ENCODE peak calls at places on chromosomes 7 and 10, in five cellular contexts. L is lower lobe of right lung, O is type B pancreatic cell, R is IMR-90, T is hepatocyte. N is an unnamed sample.

GRCh38 chr10:33441561-33441960 is 107.1 kb upstream of the NRP1 start:
- DNase-seq in O (no peak), R (no peak), L (no peak), T (no peak), N (no peak)

GRCh38 chr10:56605043-56605442 is 244.0 kb upstream of the ZWINT start:
- DNase-seq in L (no peak), T (peak; percentile 22), O (no peak), R (no peak), N (no peak)

GRCh38 chr7:36852931-36853330 is 128.6 kb upstream of the AOAH start:
- DNase-seq in O (no peak), R (no peak), L (no peak), T (no peak), N (no peak)

GRCh38 chr10:44978570-44979280 is at the start of gene DEPP1:
- DNase-seq in L (peak; percentile 95), O (peak; percentile 87), T (peak; percentile 98), R (peak; percentile 93), N (peak; percentile 91)

GRCh38 chr7:133510326-133511055 is 257.6 kb downstream of the EXOC4 start:
- DNase-seq in T (peak; percentile 57), L (no peak), O (no peak), R (peak; percentile 12), N (no peak)

GRCh38 chr7:2873686-2874551 is 29.8 kb upstream of the GNA12 start:
- DNase-seq in L (no peak), O (no peak), R (peak; percentile 95), T (peak; percentile 57), N (no peak)

GRCh38 chr7:104805449-104806317 is 208.3 kb upstream of the KMT2E start:
- DNase-seq in T (no peak), L (no peak), R (no peak), O (no peak), N (no peak)

GRCh38 chr7:157000047-157000726 is 10.3 kb downstream of the MNX1 start:
- DNase-seq in T (no peak), L (no peak), R (no peak), O (peak; percentile 60), N (peak; percentile 33)

GRCh38 chr7:139993169-139993568 is 69.6 kb downstream of the PARP12 start:
- DNase-seq in O (no peak), R (no peak), L (no peak), T (no peak), N (no peak)

GRCh38 chr7:12670759-12671545 is 16.5 kb upstream of the ARL4A start:
- DNase-seq in O (no peak), L (no peak), T (no peak), R (peak; percentile 41), N (no peak)

GRCh38 chr7:133484135-133484534 is 231.3 kb downstream of the EXOC4 start:
- DNase-seq in R (no peak), T (no peak), L (no peak), O (no peak), N (no peak)

GRCh38 chr10:110176122-110176521 is 31.3 kb upstream of the MXI1 start:
- DNase-seq in R (no peak), O (peak; percentile 37), L (no peak), T (no peak), N (no peak)

GRCh38 chr10:52525761-52526160 is 211.7 kb downstream of the DKK1 start:
- DNase-seq in L (no peak), R (peak; percentile 73), O (no peak), T (no peak), N (no peak)

GRCh38 chr7:28408974-28409715 is 3.2 kb upstream of the CREB5 start:
- DNase-seq in T (peak; percentile 96), L (peak; percentile 87), O (peak; percentile 87), R (peak; percentile 98), N (peak; percentile 98)

GRCh38 chr10:125783957-125784356 is 8.3 kb upstream of the MMP21 start:
- DNase-seq in O (no peak), T (no peak), L (no peak), R (peak; percentile 4), N (peak; percentile 9)

GRCh38 chr7:36670585-36671431 is 53.5 kb downstream of the AOAH start:
- DNase-seq in L (peak; percentile 53), T (peak; percentile 76), R (peak; percentile 62), O (no peak), N (no peak)

GRCh38 chr7:5635461-5636445 is 145.7 kb downstream of the RNF216 start:
- DNase-seq in T (no peak), R (no peak), O (no peak), L (no peak), N (no peak)

GRCh38 chr10:61175331-61175730 is 231.3 kb upstream of the RHOBTB1 start:
- DNase-seq in T (no peak), R (peak; percentile 26), O (no peak), L (no peak), N (no peak)

GRCh38 chr10:94567714-94568520 is 22.3 kb downstream of the HELLS start:
- DNase-seq in T (no peak), R (no peak), L (no peak), O (no peak), N (no peak)

DNA sequence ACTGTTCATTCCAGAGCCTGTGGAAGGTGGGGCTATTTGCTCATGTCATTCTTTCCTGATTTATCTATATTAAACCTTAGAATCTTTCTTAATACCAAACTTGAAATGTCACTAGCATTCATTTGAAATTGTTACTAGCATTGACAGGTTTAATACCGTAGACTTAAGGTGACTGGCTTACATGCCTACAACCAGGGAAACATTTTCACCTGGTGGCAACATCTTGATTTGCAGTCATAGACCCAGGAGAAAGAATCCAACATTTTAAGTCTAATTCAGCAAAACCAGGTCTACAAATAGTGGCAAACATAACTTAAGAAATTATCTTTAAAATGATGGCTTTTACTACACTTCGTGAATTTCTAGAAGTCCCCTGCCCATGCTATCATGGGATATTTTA is 353.7 kb downstream of the HTR7 start:
- DNase-seq in T (no peak), L (no peak), O (no peak), R (no peak), N (no peak)
- TF ChIP-seq CTCF in T (no peak), L (no peak), O (peak; percentile 31), R (no peak), N (no peak)

DNA sequence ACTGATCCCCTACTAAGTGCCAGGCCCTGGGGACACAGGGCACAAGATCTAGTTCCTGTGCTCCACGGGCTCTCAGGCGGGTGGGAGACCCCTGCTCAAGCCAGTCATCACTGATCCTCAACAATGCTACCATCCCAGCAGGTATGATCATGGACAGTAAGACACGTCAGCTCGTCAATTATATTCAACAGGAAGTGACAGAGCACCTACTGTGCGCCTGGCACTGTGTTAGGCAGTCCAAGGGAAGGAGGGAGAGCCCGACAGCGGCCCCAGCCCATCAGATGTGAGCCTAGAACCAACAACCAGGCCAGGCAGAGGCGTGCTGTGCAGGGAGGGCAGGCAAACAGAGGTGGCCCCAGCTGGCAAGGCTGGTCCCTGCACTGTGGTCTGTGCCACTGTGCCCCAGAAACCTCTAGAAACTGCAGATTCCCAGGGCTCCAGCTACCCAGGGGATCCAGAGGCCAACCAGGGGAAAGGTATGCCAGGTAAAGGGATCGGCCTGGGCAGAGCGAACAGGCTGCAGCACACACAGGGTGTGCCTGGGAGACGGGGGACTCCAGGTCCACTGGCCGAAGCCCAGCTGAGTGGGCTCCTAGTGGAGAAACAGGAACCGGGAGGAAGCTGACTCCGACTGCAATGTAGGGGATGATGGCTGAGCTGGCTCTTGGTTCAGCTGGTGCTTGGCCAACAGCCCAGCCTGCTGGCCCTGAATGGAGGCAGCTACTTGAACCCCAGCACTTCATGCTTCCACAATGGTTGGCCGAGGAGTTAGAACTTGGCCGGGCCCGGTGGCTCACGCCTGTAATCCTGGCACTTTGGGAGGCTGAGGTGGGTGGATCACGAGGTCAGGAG is 26.7 kb upstream of the FRAT2 start:
- DNase-seq in R (peak; percentile 7), L (no peak), O (no peak), T (no peak), N (no peak)
- TF ChIP-seq CTCF in R (no peak), L (no peak), O (no peak), T (no peak), N (no peak)

GRCh38 chr10:19209319-19209718 is 160.7 kb downstream of the MALRD1 start:
- DNase-seq in L (no peak), T (no peak), O (no peak), R (no peak), N (no peak)

GRCh38 chr10:19200211-19200610 is 151.6 kb downstream of the MALRD1 start:
- DNase-seq in L (no peak), R (no peak), T (no peak), O (no peak), N (no peak)

GRCh38 chr10:19204239-19204917 is 155.8 kb downstream of the MALRD1 start:
- DNase-seq in R (peak; percentile 17), L (no peak), O (no peak), T (no peak), N (no peak)
- TF ChIP-seq CTCF in R (no peak), L (no peak), O (no peak), T (no peak), N (no peak)

DNA sequence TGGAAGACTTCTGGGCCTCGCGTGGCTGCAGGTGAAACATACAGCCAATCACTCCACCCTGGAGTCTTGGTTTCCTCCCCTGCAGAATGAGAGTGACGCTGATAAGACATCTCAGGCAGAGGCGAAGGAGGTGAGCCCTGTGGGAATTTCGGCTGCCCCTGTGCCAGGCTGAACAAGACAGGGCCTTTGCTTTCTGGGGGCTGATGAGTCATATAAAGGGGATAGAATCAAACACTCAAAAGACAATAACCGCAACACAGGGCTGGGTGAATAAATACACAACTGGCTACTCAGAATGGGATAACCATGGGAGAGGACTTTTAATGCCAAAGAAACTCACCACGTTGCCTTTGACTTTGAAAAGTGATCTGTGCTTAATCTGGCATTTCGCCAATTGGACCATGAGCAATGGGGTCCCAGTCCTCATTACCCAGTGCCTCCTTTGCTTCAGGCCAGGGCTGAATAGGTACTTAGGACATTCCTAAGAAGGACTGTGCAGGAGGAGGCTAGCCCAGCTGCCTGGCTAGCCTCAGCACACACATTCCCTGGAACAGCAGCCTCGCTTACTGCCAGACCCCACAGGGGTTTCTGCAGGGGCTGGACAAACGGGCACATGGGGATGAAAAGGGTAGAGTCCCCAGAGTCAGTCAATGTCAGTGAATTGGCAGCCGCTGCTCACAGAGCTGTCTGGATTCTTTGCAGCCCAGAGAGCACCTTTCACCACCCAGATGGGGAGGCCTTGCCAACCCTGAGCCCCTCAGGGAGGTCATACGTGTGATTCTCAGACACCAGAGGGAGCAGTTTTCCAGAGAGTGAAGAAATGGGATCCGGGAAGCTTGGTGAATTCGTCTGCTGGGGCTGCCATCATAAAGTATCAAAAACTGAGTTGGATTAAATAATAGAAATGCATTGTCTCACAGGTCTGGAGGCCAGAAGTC is 143.5 kb downstream of the KCNMA1 start:
- DNase-seq in L (no peak), R (peak; percentile 54), T (peak; percentile 36), O (no peak), N (no peak)
- TF ChIP-seq CTCF in L (no peak), R (peak; percentile 45), T (peak; percentile 46), O (peak; percentile 59), N (no peak)

DNA sequence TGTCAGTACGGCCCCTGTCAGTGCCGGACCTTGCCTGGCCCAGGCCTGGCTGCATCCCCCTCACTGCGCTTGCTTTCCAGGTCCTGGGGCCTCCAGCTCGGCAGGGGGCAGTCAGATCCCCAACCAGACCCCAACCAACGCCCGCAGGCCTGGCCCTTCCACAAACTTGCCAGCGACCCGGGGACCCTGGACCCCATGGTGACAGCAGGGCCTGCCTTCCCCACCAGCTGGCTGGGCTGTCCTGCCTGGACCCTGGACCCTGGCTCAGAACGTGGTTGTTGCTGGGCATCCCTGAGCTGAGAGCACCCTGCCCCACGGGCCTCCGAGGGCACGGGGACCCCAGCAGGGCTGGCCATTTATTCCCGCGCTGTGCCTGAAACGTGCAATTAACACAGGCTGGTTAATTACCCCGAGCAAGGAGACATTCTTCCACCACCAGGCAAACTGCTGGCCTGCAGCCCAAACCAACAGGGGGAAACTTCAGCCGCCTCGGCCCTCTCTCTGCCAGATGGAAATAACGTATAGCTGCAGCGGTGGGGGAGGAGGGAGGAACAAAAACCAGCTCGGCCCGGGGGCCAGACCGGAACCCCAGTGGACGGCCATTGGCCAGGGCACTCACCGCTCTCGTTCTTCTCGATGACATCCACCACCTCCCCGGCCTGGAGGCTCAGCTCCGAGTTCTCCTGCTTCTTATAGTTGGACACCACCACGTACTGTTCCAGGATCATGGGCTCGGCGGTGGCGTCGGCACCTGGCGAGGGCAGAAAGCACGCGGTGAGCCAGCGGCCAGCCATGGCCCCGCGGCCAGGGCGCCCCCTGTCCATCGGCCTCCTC is 167.1 kb downstream of the NEURL1 start:
- DNase-seq in L (peak; percentile 59), R (peak; percentile 48), O (no peak), T (no peak), N (no peak)
- TF ChIP-seq CTCF in L (no peak), R (peak; percentile 33), O (no peak), T (no peak), N (no peak)

N was measured in coronary artery.